ENCODE peak calls at places on chromosomes 5 and 9, in five cellular contexts. One of them, this sample, is unnamed.

GRCh38 chr5:4640793-4641192 is 499.3 kb upstream of the ADAMTS16 start:
- DNase-seq in mesothelial cell of epicardium: no peak
- DNase-seq in pancreas: no peak
- DNase-seq in transverse colon: no peak
- DNase-seq in esophagus squamous epithelium: no peak
- DNase-seq in this sample: no peak

GRCh38 chr9:35306281-35306680 is 144.5 kb downstream of the UNC13B start:
- DNase-seq in mesothelial cell of epicardium: no peak
- DNase-seq in transverse colon: no peak
- DNase-seq in esophagus squamous epithelium: no peak
- DNase-seq in pancreas: no peak
- DNase-seq in this sample: no peak

GRCh38 chr9:83346655-83347393 is 191.4 kb downstream of the FRMD3 start:
- DNase-seq in esophagus squamous epithelium: no peak
- DNase-seq in transverse colon: no peak
- DNase-seq in pancreas: no peak
- DNase-seq in mesothelial cell of epicardium: no peak
- DNase-seq in this sample: no peak

GRCh38 chr9:114098660-114099522 is at the start of gene KIF12:
- DNase-seq in esophagus squamous epithelium: no peak
- DNase-seq in transverse colon: peak; percentile 85
- DNase-seq in pancreas: peak; percentile 94
- DNase-seq in mesothelial cell of epicardium: no peak
- DNase-seq in this sample: peak; percentile 47

GRCh38 chr5:165579911-165580310 is 2074.5 kb downstream of the MAT2B start:
- DNase-seq in pancreas: no peak
- DNase-seq in mesothelial cell of epicardium: no peak
- DNase-seq in esophagus squamous epithelium: no peak
- DNase-seq in transverse colon: no peak
- DNase-seq in this sample: no peak

GRCh38 chr5:111694183-111694582 is 62.8 kb downstream of the NREP start:
- DNase-seq in pancreas: no peak
- DNase-seq in transverse colon: no peak
- DNase-seq in esophagus squamous epithelium: no peak
- DNase-seq in mesothelial cell of epicardium: no peak
- DNase-seq in this sample: no peak

GRCh38 chr9:76302947-76303550 is 91.2 kb downstream of the RFK start:
- DNase-seq in pancreas: no peak
- DNase-seq in transverse colon: no peak
- DNase-seq in mesothelial cell of epicardium: no peak
- DNase-seq in esophagus squamous epithelium: no peak
- DNase-seq in this sample: peak; percentile 22

GRCh38 chr9:85741112-85741874 is 461 bp downstream of the AGTPBP1 start:
- DNase-seq in esophagus squamous epithelium: no peak
- DNase-seq in transverse colon: peak; percentile 48
- DNase-seq in mesothelial cell of epicardium: peak; percentile 55
- DNase-seq in pancreas: no peak
- DNase-seq in this sample: peak; percentile 64

GRCh38 chr5:86977808-86978207 is 289.9 kb upstream of the RASA1 start:
- DNase-seq in transverse colon: no peak
- DNase-seq in esophagus squamous epithelium: no peak
- DNase-seq in mesothelial cell of epicardium: no peak
- DNase-seq in pancreas: no peak
- DNase-seq in this sample: no peak

GRCh38 chr9:113399646-113400200 is 1.4 kb downstream of the ALAD start:
- DNase-seq in mesothelial cell of epicardium: no peak
- DNase-seq in transverse colon: no peak
- DNase-seq in esophagus squamous epithelium: no peak
- DNase-seq in pancreas: no peak
- DNase-seq in this sample: no peak

GRCh38 chr9:108789742-108790141 is 66.0 kb downstream of the ACTL7B start:
- DNase-seq in transverse colon: no peak
- DNase-seq in mesothelial cell of epicardium: no peak
- DNase-seq in esophagus squamous epithelium: no peak
- DNase-seq in pancreas: no peak
- DNase-seq in this sample: no peak

GRCh38 chr5:153159611-153160010 is 330.9 kb upstream of the GRIA1 start:
- DNase-seq in transverse colon: no peak
- DNase-seq in esophagus squamous epithelium: no peak
- DNase-seq in mesothelial cell of epicardium: no peak
- DNase-seq in pancreas: no peak
- DNase-seq in this sample: no peak

GRCh38 chr9:76691761-76692313 is 72.4 kb upstream of the PCA3 start:
- DNase-seq in mesothelial cell of epicardium: no peak
- DNase-seq in transverse colon: peak; percentile 38
- DNase-seq in pancreas: no peak
- DNase-seq in esophagus squamous epithelium: no peak
- DNase-seq in this sample: peak; percentile 33

GRCh38 chr9:116282598-116282997 is 129.0 kb downstream of the PAPPA start:
- DNase-seq in esophagus squamous epithelium: no peak
- DNase-seq in transverse colon: no peak
- DNase-seq in mesothelial cell of epicardium: no peak
- DNase-seq in pancreas: no peak
- DNase-seq in this sample: no peak

GRCh38 chr5:178793156-178793555 is 62.7 kb upstream of the ZNF354A start:
- DNase-seq in esophagus squamous epithelium: no peak
- DNase-seq in transverse colon: peak; percentile 15
- DNase-seq in pancreas: peak; percentile 65
- DNase-seq in mesothelial cell of epicardium: no peak
- DNase-seq in this sample: peak; percentile 51

GRCh38 chr9:133396952-133397351 is 20.8 kb downstream of the STKLD1 start:
- DNase-seq in esophagus squamous epithelium: no peak
- DNase-seq in mesothelial cell of epicardium: no peak
- DNase-seq in pancreas: no peak
- DNase-seq in transverse colon: no peak
- DNase-seq in this sample: peak; percentile 25

GRCh38 chr9:94912700-94913249 is 186.3 kb downstream of the AOPEP start:
- DNase-seq in esophagus squamous epithelium: no peak
- DNase-seq in mesothelial cell of epicardium: peak; percentile 22
- DNase-seq in transverse colon: no peak
- DNase-seq in pancreas: no peak
- DNase-seq in this sample: no peak

GRCh38 chr9:976805-977360 is 428 bp downstream of the DMRT3 start:
- DNase-seq in esophagus squamous epithelium: no peak
- DNase-seq in pancreas: no peak
- DNase-seq in mesothelial cell of epicardium: peak; percentile 65
- DNase-seq in transverse colon: no peak
- DNase-seq in this sample: no peak

GRCh38 chr5:95808686-95809413 is 13.7 kb downstream of the GLRX start:
- DNase-seq in pancreas: no peak
- DNase-seq in esophagus squamous epithelium: peak; percentile 19
- DNase-seq in mesothelial cell of epicardium: no peak
- DNase-seq in transverse colon: peak; percentile 82
- DNase-seq in this sample: peak; percentile 90

GRCh38 chr9:107587175-107587963 is 97.8 kb upstream of the KLF4 start:
- DNase-seq in pancreas: peak; percentile 69
- DNase-seq in esophagus squamous epithelium: no peak
- DNase-seq in mesothelial cell of epicardium: no peak
- DNase-seq in transverse colon: peak; percentile 88
- DNase-seq in this sample: peak; percentile 3

GRCh38 chr5:35741126-35741711 is 115.5 kb upstream of the IL7R start:
- DNase-seq in mesothelial cell of epicardium: no peak
- DNase-seq in transverse colon: no peak
- DNase-seq in pancreas: no peak
- DNase-seq in esophagus squamous epithelium: no peak
- DNase-seq in this sample: no peak

GRCh38 chr9:97415146-97415545 is 3.2 kb downstream of the TDRD7 start:
- DNase-seq in transverse colon: no peak
- DNase-seq in pancreas: no peak
- DNase-seq in esophagus squamous epithelium: no peak
- DNase-seq in mesothelial cell of epicardium: no peak
- DNase-seq in this sample: no peak

GRCh38 chr5:140324834-140325195 is 21.6 kb downstream of the HBEGF start:
- DNase-seq in pancreas: no peak
- DNase-seq in mesothelial cell of epicardium: no peak
- DNase-seq in transverse colon: no peak
- DNase-seq in esophagus squamous epithelium: no peak
- DNase-seq in this sample: no peak

GRCh38 chr9:101737705-101738565 is 512 bp downstream of the GRIN3A start:
- DNase-seq in pancreas: peak; percentile 60
- DNase-seq in esophagus squamous epithelium: no peak
- DNase-seq in transverse colon: no peak
- DNase-seq in mesothelial cell of epicardium: peak; percentile 47
- DNase-seq in this sample: peak; percentile 1

GRCh38 chr5:6790346-6790865 is 77.2 kb downstream of the TENT4A start:
- DNase-seq in mesothelial cell of epicardium: no peak
- DNase-seq in pancreas: no peak
- DNase-seq in transverse colon: no peak
- DNase-seq in esophagus squamous epithelium: no peak
- DNase-seq in this sample: no peak

GRCh38 chr5:14854806-14855205 is 16.8 kb downstream of the ANKH start:
- DNase-seq in transverse colon: no peak
- DNase-seq in mesothelial cell of epicardium: no peak
- DNase-seq in pancreas: no peak
- DNase-seq in esophagus squamous epithelium: no peak
- DNase-seq in this sample: no peak

GRCh38 chr5:108113950-108114349 is 267.9 kb downstream of the FBXL17 start:
- DNase-seq in esophagus squamous epithelium: no peak
- DNase-seq in pancreas: no peak
- DNase-seq in transverse colon: no peak
- DNase-seq in mesothelial cell of epicardium: no peak
- DNase-seq in this sample: no peak

GRCh38 chr9:112048924-112049785 is 125.9 kb downstream of the SUSD1 start:
- DNase-seq in esophagus squamous epithelium: no peak
- DNase-seq in pancreas: no peak
- DNase-seq in transverse colon: peak; percentile 69
- DNase-seq in mesothelial cell of epicardium: no peak
- DNase-seq in this sample: no peak

GRCh38 chr9:111153973-111154590 is 115.8 kb upstream of the LPAR1 start:
- DNase-seq in pancreas: no peak
- DNase-seq in esophagus squamous epithelium: no peak
- DNase-seq in mesothelial cell of epicardium: no peak
- DNase-seq in transverse colon: no peak
- DNase-seq in this sample: no peak

GRCh38 chr5:109413463-109413862 is 3.7 kb upstream of the PJA2 start:
- DNase-seq in mesothelial cell of epicardium: no peak
- DNase-seq in esophagus squamous epithelium: no peak
- DNase-seq in pancreas: peak; percentile 49
- DNase-seq in transverse colon: peak; percentile 20
- DNase-seq in this sample: no peak

GRCh38 chr9:13621871-13622564 is 342.5 kb upstream of the MPDZ start:
- DNase-seq in transverse colon: no peak
- DNase-seq in mesothelial cell of epicardium: no peak
- DNase-seq in esophagus squamous epithelium: no peak
- DNase-seq in pancreas: no peak
- DNase-seq in this sample: no peak

GRCh38 chr5:151014680-151015343 is 5.6 kb upstream of the GPX3 start:
- DNase-seq in pancreas: no peak
- DNase-seq in esophagus squamous epithelium: no peak
- DNase-seq in mesothelial cell of epicardium: no peak
- DNase-seq in transverse colon: no peak
- DNase-seq in this sample: no peak

GRCh38 chr5:127229185-127229889 is 61.3 kb upstream of the MEGF10 start:
- DNase-seq in esophagus squamous epithelium: no peak
- DNase-seq in pancreas: peak; percentile 81
- DNase-seq in mesothelial cell of epicardium: peak; percentile 60
- DNase-seq in transverse colon: peak; percentile 64
- DNase-seq in this sample: peak; percentile 58

GRCh38 chr5:103259705-103260355 is 1.3 kb downstream of the MACIR start:
- DNase-seq in mesothelial cell of epicardium: peak; percentile 64
- DNase-seq in transverse colon: peak; percentile 54
- DNase-seq in esophagus squamous epithelium: no peak
- DNase-seq in pancreas: no peak
- DNase-seq in this sample: no peak

DNA sequence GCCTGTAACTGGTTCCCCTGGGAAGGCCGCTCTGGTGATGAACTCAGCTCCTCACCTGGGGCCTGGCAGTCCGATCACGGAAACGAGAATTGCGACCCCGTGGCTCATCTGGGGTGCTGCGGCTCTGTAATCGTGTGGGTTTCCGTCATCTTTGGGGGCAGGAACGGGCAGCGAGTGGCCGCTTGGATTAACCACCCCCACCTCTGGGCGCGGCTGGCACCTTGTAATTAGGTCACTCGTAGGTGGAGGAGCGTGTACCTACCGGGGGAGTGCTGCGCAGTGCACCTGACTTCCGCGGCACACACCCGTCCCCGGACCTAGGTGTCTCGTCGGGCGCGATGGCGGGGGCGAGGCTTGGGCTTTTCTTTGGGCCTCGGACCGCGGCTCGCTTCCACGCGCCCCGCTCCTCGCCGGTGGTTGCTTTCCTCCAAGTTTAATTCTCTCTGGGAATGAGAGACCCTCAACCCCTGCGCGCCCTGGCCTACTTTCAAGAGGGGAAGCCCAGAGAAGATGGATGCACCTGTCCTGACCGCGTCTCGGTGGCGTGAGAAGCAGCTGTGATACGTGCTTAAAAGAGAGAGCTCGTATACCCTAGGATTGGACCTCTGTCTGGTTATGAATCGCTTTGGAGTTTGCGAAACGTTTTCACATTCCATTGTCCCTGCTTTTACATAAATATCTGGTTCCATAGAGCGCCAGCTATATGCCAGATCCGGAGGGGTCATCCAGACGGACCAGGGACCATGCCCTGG is 744 bp upstream of the PPP2CA start:
- DNase-seq in pancreas: no peak
- DNase-seq in mesothelial cell of epicardium: no peak
- DNase-seq in esophagus squamous epithelium: no peak
- DNase-seq in transverse colon: peak; percentile 91
- DNase-seq in this sample: peak; percentile 84
- TF ChIP-seq CTCF in pancreas: no peak
- TF ChIP-seq CTCF in mesothelial cell of epicardium: no peak
- TF ChIP-seq CTCF in esophagus squamous epithelium: no peak
- TF ChIP-seq CTCF in transverse colon: no peak
- TF ChIP-seq CTCF in this sample: no peak

GRCh38 chr9:91771027-91771426 is 179.0 kb downstream of the ROR2 start:
- DNase-seq in mesothelial cell of epicardium: no peak
- DNase-seq in transverse colon: peak; percentile 44
- DNase-seq in pancreas: no peak
- DNase-seq in esophagus squamous epithelium: no peak
- DNase-seq in this sample: no peak
- TF ChIP-seq CTCF in mesothelial cell of epicardium: no peak
- TF ChIP-seq CTCF in transverse colon: no peak
- TF ChIP-seq CTCF in pancreas: no peak
- TF ChIP-seq CTCF in esophagus squamous epithelium: peak; percentile 30
- TF ChIP-seq CTCF in this sample: no peak

GRCh38 chr5:132490484-132491367 is at the start of gene IRF1:
- DNase-seq in mesothelial cell of epicardium: peak; percentile 98
- DNase-seq in esophagus squamous epithelium: peak; percentile 67
- DNase-seq in transverse colon: peak; percentile 98
- DNase-seq in pancreas: peak; percentile 99
- DNase-seq in this sample: peak; percentile 97
- TF ChIP-seq CTCF in mesothelial cell of epicardium: no peak
- TF ChIP-seq CTCF in esophagus squamous epithelium: no peak
- TF ChIP-seq CTCF in transverse colon: no peak
- TF ChIP-seq CTCF in pancreas: no peak
- TF ChIP-seq CTCF in this sample: no peak

DNA sequence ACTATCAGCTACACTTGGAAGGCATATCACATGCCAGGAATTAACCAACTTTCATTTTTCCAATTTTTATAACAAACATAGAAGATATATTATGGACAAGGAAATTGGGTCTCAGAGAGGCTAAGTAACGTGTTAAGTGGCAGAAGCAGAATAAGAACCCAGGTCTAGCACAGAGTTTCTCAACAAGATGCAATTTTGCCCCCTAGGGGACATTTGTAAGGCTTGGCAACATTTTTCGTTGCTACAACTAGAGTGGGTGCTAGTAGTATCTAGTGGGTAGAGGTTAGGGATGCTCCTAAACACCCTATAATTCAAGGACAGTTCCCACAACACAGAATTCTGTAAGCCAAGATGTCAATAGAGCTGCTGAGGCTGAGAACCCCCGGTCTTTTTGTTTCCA is 180.6 kb downstream of the SNCAIP start:
- DNase-seq in mesothelial cell of epicardium: no peak
- DNase-seq in pancreas: no peak
- DNase-seq in esophagus squamous epithelium: no peak
- DNase-seq in transverse colon: no peak
- DNase-seq in this sample: no peak
- TF ChIP-seq CTCF in mesothelial cell of epicardium: no peak
- TF ChIP-seq CTCF in pancreas: no peak
- TF ChIP-seq CTCF in esophagus squamous epithelium: no peak
- TF ChIP-seq CTCF in transverse colon: peak; percentile 11
- TF ChIP-seq CTCF in this sample: no peak